ENCODE peak calls at places on chromosomes 11 and 22, in ten cellular contexts. One of them, this sample, is unnamed.

GRCh38 chr11:59754494-59754858 is 700 bp upstream of the STX3 start:
- DNase-seq in AG10803: no peak
- DNase-seq in fibroblast of the aortic adventitia: no peak
- DNase-seq in GM23338: peak; percentile 17
- DNase-seq in AG09319: no peak
- DNase-seq in AG09309: no peak
- DNase-seq in PC-9: peak; percentile 21
- DNase-seq in thoracic aorta: no peak
- DNase-seq in H9: no peak
- DNase-seq in IMR-90: peak; percentile 3
- DNase-seq in this sample: peak; percentile 33

GRCh38 chr11:3215346-3216026 is 3.1 kb downstream of the MRGPRG start:
- DNase-seq in AG10803: no peak
- DNase-seq in fibroblast of the aortic adventitia: no peak
- DNase-seq in GM23338: no peak
- DNase-seq in AG09319: no peak
- DNase-seq in AG09309: no peak
- DNase-seq in PC-9: no peak
- DNase-seq in thoracic aorta: no peak
- DNase-seq in H9: no peak
- DNase-seq in IMR-90: no peak
- DNase-seq in this sample: peak; percentile 9

GRCh38 chr22:43312608-43313007 is 30.6 kb downstream of the SCUBE1 start:
- DNase-seq in AG10803: no peak
- DNase-seq in fibroblast of the aortic adventitia: no peak
- DNase-seq in GM23338: no peak
- DNase-seq in AG09319: no peak
- DNase-seq in AG09309: no peak
- DNase-seq in PC-9: no peak
- DNase-seq in thoracic aorta: no peak
- DNase-seq in H9: no peak
- DNase-seq in IMR-90: no peak
- DNase-seq in this sample: no peak

GRCh38 chr11:134978388-134979088 is 566.5 kb upstream of the B3GAT1 start:
- DNase-seq in AG10803: no peak
- DNase-seq in fibroblast of the aortic adventitia: no peak
- DNase-seq in GM23338: peak; percentile 39
- DNase-seq in AG09319: no peak
- DNase-seq in AG09309: no peak
- DNase-seq in PC-9: no peak
- DNase-seq in thoracic aorta: no peak
- DNase-seq in H9: peak; percentile 53
- DNase-seq in IMR-90: no peak
- DNase-seq in this sample: no peak

GRCh38 chr11:117010808-117011540 is 87.3 kb downstream of the SIK3 start:
- DNase-seq in AG10803: peak; percentile 97
- DNase-seq in fibroblast of the aortic adventitia: peak; percentile 89
- DNase-seq in GM23338: no peak
- DNase-seq in AG09319: no peak
- DNase-seq in AG09309: peak; percentile 95
- DNase-seq in PC-9: no peak
- DNase-seq in thoracic aorta: no peak
- DNase-seq in H9: no peak
- DNase-seq in IMR-90: peak; percentile 92
- DNase-seq in this sample: no peak

GRCh38 chr22:19851291-19852176 is 3.1 kb downstream of the GNB1L start:
- DNase-seq in AG10803: no peak
- DNase-seq in fibroblast of the aortic adventitia: no peak
- DNase-seq in GM23338: no peak
- DNase-seq in AG09319: no peak
- DNase-seq in AG09309: no peak
- DNase-seq in PC-9: no peak
- DNase-seq in thoracic aorta: no peak
- DNase-seq in H9: no peak
- DNase-seq in IMR-90: no peak
- DNase-seq in this sample: no peak

GRCh38 chr11:34926101-34926830 is 9.8 kb downstream of the PDHX start:
- DNase-seq in AG10803: peak; percentile 61
- DNase-seq in fibroblast of the aortic adventitia: peak; percentile 76
- DNase-seq in GM23338: peak; percentile 58
- DNase-seq in AG09319: no peak
- DNase-seq in AG09309: peak; percentile 16
- DNase-seq in PC-9: peak; percentile 8
- DNase-seq in thoracic aorta: no peak
- DNase-seq in H9: no peak
- DNase-seq in IMR-90: peak; percentile 62
- DNase-seq in this sample: no peak

GRCh38 chr11:31855466-31855865 is 44.3 kb upstream of the PAX6 start:
- DNase-seq in AG10803: no peak
- DNase-seq in fibroblast of the aortic adventitia: no peak
- DNase-seq in GM23338: no peak
- DNase-seq in AG09319: no peak
- DNase-seq in AG09309: no peak
- DNase-seq in PC-9: no peak
- DNase-seq in thoracic aorta: no peak
- DNase-seq in H9: no peak
- DNase-seq in IMR-90: no peak
- DNase-seq in this sample: no peak

GRCh38 chr11:91173701-91174100 is 950.9 kb upstream of the CHORDC1 start:
- DNase-seq in AG10803: no peak
- DNase-seq in fibroblast of the aortic adventitia: no peak
- DNase-seq in GM23338: no peak
- DNase-seq in AG09319: no peak
- DNase-seq in AG09309: no peak
- DNase-seq in PC-9: no peak
- DNase-seq in thoracic aorta: no peak
- DNase-seq in H9: no peak
- DNase-seq in IMR-90: peak; percentile 28
- DNase-seq in this sample: no peak

GRCh38 chr11:117819096-117820040 is 5.2 kb downstream of the FXYD2 start:
- DNase-seq in AG10803: peak; percentile 23
- DNase-seq in fibroblast of the aortic adventitia: peak; percentile 71
- DNase-seq in GM23338: peak; percentile 90
- DNase-seq in AG09319: no peak
- DNase-seq in AG09309: no peak
- DNase-seq in PC-9: peak; percentile 69
- DNase-seq in thoracic aorta: no peak
- DNase-seq in H9: peak; percentile 87
- DNase-seq in IMR-90: peak; percentile 63
- DNase-seq in this sample: no peak

GRCh38 chr11:122729139-122729538 is 73.6 kb downstream of the UBASH3B start:
- DNase-seq in AG10803: no peak
- DNase-seq in fibroblast of the aortic adventitia: no peak
- DNase-seq in GM23338: no peak
- DNase-seq in AG09319: no peak
- DNase-seq in AG09309: no peak
- DNase-seq in PC-9: no peak
- DNase-seq in thoracic aorta: no peak
- DNase-seq in H9: no peak
- DNase-seq in IMR-90: no peak
- DNase-seq in this sample: no peak

GRCh38 chr11:122723576-122723975 is 68.1 kb downstream of the UBASH3B start:
- DNase-seq in AG10803: no peak
- DNase-seq in fibroblast of the aortic adventitia: no peak
- DNase-seq in GM23338: no peak
- DNase-seq in AG09319: no peak
- DNase-seq in AG09309: no peak
- DNase-seq in PC-9: peak; percentile 23
- DNase-seq in thoracic aorta: no peak
- DNase-seq in H9: no peak
- DNase-seq in IMR-90: peak; percentile 45
- DNase-seq in this sample: no peak

GRCh38 chr11:122731500-122731913 is 76.0 kb downstream of the UBASH3B start:
- DNase-seq in AG10803: peak; percentile 71
- DNase-seq in fibroblast of the aortic adventitia: peak; percentile 94
- DNase-seq in GM23338: no peak
- DNase-seq in AG09319: peak; percentile 42
- DNase-seq in AG09309: peak; percentile 67
- DNase-seq in PC-9: no peak
- DNase-seq in thoracic aorta: no peak
- DNase-seq in H9: no peak
- DNase-seq in IMR-90: peak; percentile 97
- DNase-seq in this sample: no peak

GRCh38 chr11:122724520-122724919 is 69.0 kb downstream of the UBASH3B start:
- DNase-seq in AG10803: peak; percentile 69
- DNase-seq in fibroblast of the aortic adventitia: no peak
- DNase-seq in GM23338: peak; percentile 41
- DNase-seq in AG09319: no peak
- DNase-seq in AG09309: no peak
- DNase-seq in PC-9: no peak
- DNase-seq in thoracic aorta: no peak
- DNase-seq in H9: no peak
- DNase-seq in IMR-90: peak; percentile 77
- DNase-seq in this sample: no peak

GRCh38 chr11:122727101-122727929 is 71.8 kb downstream of the UBASH3B start:
- DNase-seq in AG10803: peak; percentile 64
- DNase-seq in fibroblast of the aortic adventitia: no peak
- DNase-seq in GM23338: no peak
- DNase-seq in AG09319: no peak
- DNase-seq in AG09309: no peak
- DNase-seq in PC-9: no peak
- DNase-seq in thoracic aorta: no peak
- DNase-seq in H9: no peak
- DNase-seq in IMR-90: no peak
- DNase-seq in this sample: no peak
- TF ChIP-seq CTCF in AG10803: no peak
- TF ChIP-seq CTCF in fibroblast of the aortic adventitia: no peak
- TF ChIP-seq CTCF in GM23338: no peak
- TF ChIP-seq CTCF in AG09319: no peak
- TF ChIP-seq CTCF in AG09309: no peak
- TF ChIP-seq CTCF in PC-9: no peak
- TF ChIP-seq CTCF in thoracic aorta: no peak
- TF ChIP-seq CTCF in H9: no peak
- TF ChIP-seq CTCF in IMR-90: no peak
- TF ChIP-seq CTCF in this sample: no peak

GRCh38 chr22:22031571-22031970 is 49.0 kb upstream of the TOP3B start:
- DNase-seq in AG10803: no peak
- DNase-seq in fibroblast of the aortic adventitia: peak; percentile 50
- DNase-seq in GM23338: no peak
- DNase-seq in AG09319: no peak
- DNase-seq in AG09309: no peak
- DNase-seq in PC-9: no peak
- DNase-seq in thoracic aorta: no peak
- DNase-seq in H9: no peak
- DNase-seq in IMR-90: no peak
- DNase-seq in this sample: no peak

GRCh38 chr22:22031183-22031560 is 48.6 kb upstream of the TOP3B start:
- DNase-seq in AG10803: no peak
- DNase-seq in fibroblast of the aortic adventitia: no peak
- DNase-seq in GM23338: no peak
- DNase-seq in AG09319: no peak
- DNase-seq in AG09309: no peak
- DNase-seq in PC-9: no peak
- DNase-seq in thoracic aorta: no peak
- DNase-seq in H9: no peak
- DNase-seq in IMR-90: no peak
- DNase-seq in this sample: peak; percentile 49

GRCh38 chr22:22032099-22032905 is 49.7 kb upstream of the TOP3B start:
- DNase-seq in AG10803: no peak
- DNase-seq in fibroblast of the aortic adventitia: no peak
- DNase-seq in GM23338: no peak
- DNase-seq in AG09319: no peak
- DNase-seq in AG09309: no peak
- DNase-seq in PC-9: no peak
- DNase-seq in thoracic aorta: no peak
- DNase-seq in H9: no peak
- DNase-seq in IMR-90: no peak
- DNase-seq in this sample: no peak

GRCh38 chr22:22032906-22033802 is 50.6 kb upstream of the TOP3B start:
- DNase-seq in AG10803: no peak
- DNase-seq in fibroblast of the aortic adventitia: no peak
- DNase-seq in GM23338: no peak
- DNase-seq in AG09319: no peak
- DNase-seq in AG09309: no peak
- DNase-seq in PC-9: no peak
- DNase-seq in thoracic aorta: no peak
- DNase-seq in H9: no peak
- DNase-seq in IMR-90: no peak
- DNase-seq in this sample: no peak

DNA sequence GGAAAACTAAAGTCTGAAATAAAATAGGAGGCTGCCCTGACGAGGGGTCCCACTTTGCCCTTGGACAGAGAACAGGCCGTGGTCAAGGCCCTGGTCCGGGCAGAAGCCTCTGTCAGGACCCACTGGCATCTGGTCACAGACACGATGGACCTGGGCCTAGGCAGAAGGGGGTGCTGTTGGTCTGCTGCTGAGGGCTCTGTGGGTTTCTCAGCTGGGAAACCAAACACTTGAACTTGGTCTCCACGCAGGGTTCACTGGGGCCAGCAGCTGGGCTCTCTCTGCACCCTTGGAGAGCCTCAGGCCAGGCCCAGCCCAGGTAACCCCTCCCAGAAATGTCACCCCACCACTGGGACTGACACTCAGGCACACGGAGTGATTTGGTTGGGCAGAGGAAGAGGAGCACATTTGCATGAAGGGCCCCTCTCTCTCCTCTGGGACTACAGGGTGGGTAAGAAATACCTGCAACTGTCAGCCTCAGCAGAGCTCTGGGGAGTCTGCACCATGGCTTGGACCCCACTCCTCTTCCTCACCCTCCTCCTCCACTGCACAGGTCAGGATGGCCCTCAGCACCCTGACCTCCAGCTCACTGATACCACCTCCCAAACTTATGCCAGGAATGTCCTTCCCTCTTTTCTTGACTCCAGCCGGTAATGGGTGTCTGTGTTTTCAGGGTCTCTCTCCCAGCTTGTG is 48.1 kb upstream of the TOP3B start:
- DNase-seq in AG10803: no peak
- DNase-seq in fibroblast of the aortic adventitia: peak; percentile 44
- DNase-seq in GM23338: peak; percentile 47
- DNase-seq in AG09319: no peak
- DNase-seq in AG09309: no peak
- DNase-seq in PC-9: peak; percentile 4
- DNase-seq in thoracic aorta: no peak
- DNase-seq in H9: peak; percentile 70
- DNase-seq in IMR-90: peak; percentile 50
- DNase-seq in this sample: peak; percentile 62
- TF ChIP-seq CTCF in AG10803: no peak
- TF ChIP-seq CTCF in fibroblast of the aortic adventitia: peak; percentile 59
- TF ChIP-seq CTCF in GM23338: peak; percentile 46
- TF ChIP-seq CTCF in AG09319: peak; percentile 0
- TF ChIP-seq CTCF in AG09309: peak; percentile 29
- TF ChIP-seq CTCF in PC-9: no peak
- TF ChIP-seq CTCF in thoracic aorta: no peak
- TF ChIP-seq CTCF in H9: peak; percentile 59
- TF ChIP-seq CTCF in IMR-90: peak; percentile 67
- TF ChIP-seq CTCF in this sample: no peak

GRCh38 chr11:57340228-57340627 is 2.1 kb downstream of the P2RX3 start:
- DNase-seq in AG10803: peak; percentile 20
- DNase-seq in fibroblast of the aortic adventitia: no peak
- DNase-seq in GM23338: peak; percentile 64
- DNase-seq in AG09319: no peak
- DNase-seq in AG09309: no peak
- DNase-seq in PC-9: no peak
- DNase-seq in thoracic aorta: no peak
- DNase-seq in H9: peak; percentile 74
- DNase-seq in IMR-90: no peak
- DNase-seq in this sample: no peak
- TF ChIP-seq CTCF in AG10803: peak; percentile 26
- TF ChIP-seq CTCF in fibroblast of the aortic adventitia: no peak
- TF ChIP-seq CTCF in GM23338: peak; percentile 58
- TF ChIP-seq CTCF in AG09319: peak; percentile 18
- TF ChIP-seq CTCF in AG09309: peak; percentile 23
- TF ChIP-seq CTCF in PC-9: no peak
- TF ChIP-seq CTCF in thoracic aorta: no peak
- TF ChIP-seq CTCF in H9: peak; percentile 52
- TF ChIP-seq CTCF in IMR-90: no peak
- TF ChIP-seq CTCF in this sample: no peak

GRCh38 chr22:29259253-29259899 is 8.4 kb downstream of the RHBDD3 start:
- DNase-seq in AG10803: no peak
- DNase-seq in fibroblast of the aortic adventitia: no peak
- DNase-seq in GM23338: peak; percentile 68
- DNase-seq in AG09319: no peak
- DNase-seq in AG09309: no peak
- DNase-seq in PC-9: no peak
- DNase-seq in thoracic aorta: no peak
- DNase-seq in H9: peak; percentile 59
- DNase-seq in IMR-90: no peak
- DNase-seq in this sample: no peak
- TF ChIP-seq CTCF in AG10803: no peak
- TF ChIP-seq CTCF in fibroblast of the aortic adventitia: no peak
- TF ChIP-seq CTCF in GM23338: peak; percentile 41
- TF ChIP-seq CTCF in AG09319: no peak
- TF ChIP-seq CTCF in AG09309: peak; percentile 11
- TF ChIP-seq CTCF in PC-9: peak; percentile 27
- TF ChIP-seq CTCF in thoracic aorta: no peak
- TF ChIP-seq CTCF in H9: peak; percentile 41
- TF ChIP-seq CTCF in IMR-90: no peak
- TF ChIP-seq CTCF in this sample: no peak

This sample was measured in activated B cell treated with CpG ODN at 0.5 μM for 24 hours.